ENCODE peak calls at places on chromosomes 3 and 15, in eight cellular contexts. L is endothelial cell of umbilical vein, K is uterus, I is HFFc6, Q is tibial artery, U is AG09309, A is bronchial epithelial cell, D is AG04450. M is an unnamed sample.

GRCh38 chr3:108406063-108406660 is 104.2 kb downstream of the MYH15 start:
- DNase-seq in L (no peak), K (no peak), I (no peak), Q (no peak), U (no peak), A (no peak), D (no peak), M (no peak)

GRCh38 chr3:101119535-101119934 is 126.3 kb upstream of the ABI3BP start:
- DNase-seq in L (no peak), K (no peak), I (peak), Q (no peak), U (peak), A (peak), D (peak), M (peak)

GRCh38 chr3:123449092-123449985 is 449 bp upstream of the ADCY5 start:
- DNase-seq in L (peak), K (peak), I (no peak), Q (peak), U (no peak), A (no peak), D (no peak), M (no peak)

GRCh38 chr3:141963301-141963700 is 86.9 kb downstream of the ATP1B3 start:
- DNase-seq in L (no peak), K (no peak), I (peak), Q (no peak), U (no peak), A (no peak), D (no peak), M (no peak)

GRCh38 chr3:146093928-146094327 is 67.1 kb downstream of the PLOD2 start:
- DNase-seq in L (peak), K (peak), I (no peak), Q (no peak), U (no peak), A (no peak), D (no peak), M (no peak)

GRCh38 chr3:51384145-51384729 is 854 bp upstream of the MANF start:
- DNase-seq in L (peak), K (peak), I (no peak), Q (no peak), U (no peak), A (no peak), D (no peak), M (no peak)

GRCh38 chr3:77686560-77686959 is 646.7 kb downstream of the ROBO2 start:
- DNase-seq in L (no peak), K (no peak), I (no peak), Q (no peak), U (no peak), A (no peak), D (no peak), M (no peak)

GRCh38 chr3:60573494-60573893 is 677.8 kb downstream of the FHIT start:
- DNase-seq in L (no peak), K (no peak), I (peak), Q (no peak), U (no peak), A (peak), D (peak), M (no peak)

GRCh38 chr3:81339040-81339845 is 422.2 kb downstream of the GBE1 start:
- DNase-seq in L (peak), K (no peak), I (no peak), Q (no peak), U (no peak), A (peak), D (no peak), M (no peak)

DNA sequence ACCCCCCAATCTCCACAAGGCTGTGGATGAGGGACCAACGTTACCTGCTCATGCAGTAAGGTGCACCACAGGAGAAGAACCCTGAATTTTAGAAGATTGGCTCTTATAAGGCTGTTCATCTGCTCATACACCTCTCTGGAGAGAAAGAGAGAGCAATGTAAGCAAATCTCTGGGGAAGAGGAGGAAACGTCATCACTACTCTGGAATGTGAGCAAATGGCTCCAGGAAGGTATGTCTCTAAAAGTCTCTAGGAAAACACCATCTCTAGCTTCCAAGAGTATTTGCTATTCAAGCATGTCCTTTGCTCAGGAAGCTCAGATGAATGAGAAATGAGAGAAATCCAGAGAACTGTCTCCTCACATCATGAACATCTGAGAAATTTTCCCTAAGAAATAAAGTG is 235.4 kb downstream of the TBL1XR1 start:
- DNase-seq in L (peak), K (no peak), I (no peak), Q (no peak), U (no peak), A (peak), D (no peak), M (no peak)
- TF ChIP-seq CTCF in L (no peak), K (no peak), I (no peak), Q (no peak), U (no peak), A (no peak), D (no peak), M (no peak)

GRCh38 chr15:27912283-27912682 is 186.8 kb downstream of the OCA2 start:
- DNase-seq in L (no peak), K (no peak), I (no peak), Q (no peak), U (no peak), A (no peak), D (no peak), M (no peak)
- TF ChIP-seq CTCF in L (no peak), K (no peak), I (peak), Q (no peak), U (no peak), A (no peak), D (no peak), M (no peak)

GRCh38 chr3:48472923-48473616 is 26.5 kb downstream of the ATRIP start:
- DNase-seq in L (peak), K (peak), I (peak), Q (peak), U (peak), A (peak), D (peak), M (peak)
- TF ChIP-seq CTCF in L (peak), K (peak), I (peak), Q (peak), U (peak), A (peak), D (peak), M (peak)

GRCh38 chr15:74787251-74788041 is 5.6 kb downstream of the CSK start:
- DNase-seq in L (no peak), K (no peak), I (no peak), Q (peak), U (no peak), A (peak), D (peak), M (no peak)

GRCh38 chr15:74786659-74787165 is 4.8 kb downstream of the CSK start:
- DNase-seq in L (no peak), K (no peak), I (no peak), Q (no peak), U (no peak), A (no peak), D (no peak), M (no peak)

GRCh38 chr15:74788716-74789151 is 6.9 kb downstream of the CSK start:
- DNase-seq in L (no peak), K (no peak), I (no peak), Q (no peak), U (no peak), A (no peak), D (no peak), M (no peak)

GRCh38 chr15:74789171-74789627 is 7.3 kb downstream of the CSK start:
- DNase-seq in L (no peak), K (no peak), I (no peak), Q (no peak), U (no peak), A (no peak), D (no peak), M (no peak)

GRCh38 chr15:74788042-74788715 is 6.3 kb downstream of the CSK start:
- DNase-seq in L (no peak), K (no peak), I (no peak), Q (no peak), U (no peak), A (no peak), D (no peak), M (no peak)
- TF ChIP-seq CTCF in L (no peak), K (no peak), I (no peak), Q (no peak), U (no peak), A (no peak), D (no peak), M (no peak)

GRCh38 chr15:68314563-68314962 is 37.0 kb downstream of the FEM1B start:
- DNase-seq in L (no peak), K (peak), I (no peak), Q (peak), U (no peak), A (no peak), D (no peak), M (no peak)

GRCh38 chr15:68315495-68316007 is 38.0 kb downstream of the FEM1B start:
- DNase-seq in L (peak), K (peak), I (no peak), Q (peak), U (no peak), A (no peak), D (no peak), M (no peak)

GRCh38 chr15:68317281-68318007 is 39.9 kb downstream of the FEM1B start:
- DNase-seq in L (no peak), K (peak), I (no peak), Q (peak), U (no peak), A (no peak), D (no peak), M (no peak)

GRCh38 chr15:68315035-68315434 is 37.5 kb downstream of the FEM1B start:
- DNase-seq in L (no peak), K (no peak), I (no peak), Q (no peak), U (no peak), A (no peak), D (no peak), M (no peak)

DNA sequence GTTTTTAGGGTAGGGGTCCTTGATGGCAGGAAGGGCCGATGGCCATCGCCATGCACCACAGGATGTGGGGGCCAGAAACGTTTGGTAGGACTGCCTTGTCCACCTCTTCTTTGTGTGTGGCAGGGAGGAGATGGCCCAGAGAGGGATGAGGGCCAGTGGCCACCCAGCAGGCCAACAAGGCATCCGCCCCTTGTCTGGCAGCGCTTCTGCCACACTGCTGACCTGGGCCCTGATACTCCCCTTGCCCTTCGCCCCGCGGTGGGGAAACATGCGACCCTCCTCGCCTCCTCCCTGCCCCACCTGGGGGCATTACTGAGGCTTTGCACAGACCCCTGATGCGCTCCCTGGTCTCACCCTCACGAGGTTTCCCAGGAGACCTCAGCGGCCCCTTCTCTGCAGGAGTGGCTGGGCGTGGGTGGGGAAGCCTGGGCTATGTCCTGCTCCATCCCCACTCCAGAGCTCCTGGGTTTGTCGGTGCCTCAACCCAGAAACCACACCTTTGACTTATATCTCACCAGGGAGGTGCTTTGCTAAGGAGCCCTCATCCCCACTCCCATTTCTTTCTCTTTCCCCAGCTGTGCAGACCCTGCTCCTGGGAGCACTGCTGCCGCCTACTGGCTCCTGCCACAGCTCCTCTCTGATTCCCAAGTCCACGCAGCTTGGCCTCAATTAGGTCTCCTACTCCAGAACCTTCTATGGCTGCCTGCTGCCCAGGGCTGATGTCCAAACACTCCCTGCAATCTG is 38.7 kb downstream of the FEM1B start:
- DNase-seq in L (peak), K (peak), I (no peak), Q (peak), U (no peak), A (no peak), D (no peak), M (no peak)
- TF ChIP-seq CTCF in L (peak), K (no peak), I (peak), Q (no peak), U (no peak), A (peak), D (peak), M (peak)

GRCh38 chr3:147361671-147362420 is 44.5 kb downstream of the ZIC4 start:
- DNase-seq in L (no peak), K (no peak), I (no peak), Q (no peak), U (no peak), A (peak), D (no peak), M (no peak)
- TF ChIP-seq CTCF in L (peak), K (no peak), I (peak), Q (no peak), U (peak), A (peak), D (peak), M (peak)

GRCh38 chr15:33735637-33736247 is 232.6 kb upstream of the CHRM5 start:
- DNase-seq in L (peak), K (no peak), I (no peak), Q (no peak), U (no peak), A (peak), D (no peak), M (no peak)

GRCh38 chr15:33735143-33735542 is 233.2 kb upstream of the CHRM5 start:
- DNase-seq in L (no peak), K (no peak), I (no peak), Q (no peak), U (no peak), A (no peak), D (no peak), M (no peak)

GRCh38 chr15:33742286-33742685 is 226.0 kb upstream of the CHRM5 start:
- DNase-seq in L (no peak), K (no peak), I (no peak), Q (no peak), U (no peak), A (no peak), D (no peak), M (no peak)

GRCh38 chr15:33738941-33739664 is 229.2 kb upstream of the CHRM5 start:
- DNase-seq in L (no peak), K (no peak), I (no peak), Q (no peak), U (no peak), A (no peak), D (no peak), M (no peak)

DNA sequence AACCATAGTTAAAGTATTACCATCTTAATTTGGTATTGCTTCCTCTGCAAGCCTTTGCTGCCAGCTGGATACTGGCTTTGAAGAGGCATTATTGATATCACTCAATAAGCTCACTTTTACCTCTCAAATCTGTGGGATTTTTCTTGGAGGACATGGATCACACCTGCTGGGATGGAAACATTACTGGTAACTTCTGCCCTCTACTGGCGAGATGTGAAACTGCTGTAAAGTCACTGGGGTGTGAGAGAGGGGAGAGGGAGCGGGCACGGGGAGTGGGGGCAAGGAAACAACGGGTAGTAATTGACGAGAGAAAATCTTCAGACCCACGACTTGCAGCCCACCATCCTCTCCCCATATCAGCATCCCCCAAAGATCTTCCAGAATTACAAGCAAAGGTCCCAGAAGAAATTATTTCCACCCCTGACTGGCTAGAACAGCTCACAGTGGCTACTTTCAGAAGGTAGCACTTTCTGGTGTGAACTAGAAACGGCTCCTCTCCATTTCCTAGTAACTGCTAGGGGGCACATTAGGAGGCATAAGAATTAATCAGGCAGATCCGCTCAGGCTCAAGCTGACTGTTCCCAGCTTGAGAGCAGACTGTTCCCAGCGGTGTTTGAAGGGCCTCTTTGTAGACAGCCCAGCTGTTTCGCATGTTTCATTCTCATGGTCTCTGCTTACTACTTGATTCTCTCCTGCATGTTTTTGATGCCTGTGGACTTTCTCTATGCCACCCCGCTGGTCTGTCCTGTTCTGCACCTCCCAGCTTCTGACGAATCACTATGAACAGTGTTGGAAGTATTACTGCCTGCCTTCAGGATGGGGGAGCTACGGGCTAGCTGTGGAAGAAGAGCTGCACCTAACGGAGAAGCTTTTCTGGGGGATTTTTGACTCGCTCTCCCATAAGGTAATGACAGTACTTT is 230.3 kb upstream of the CHRM5 start:
- DNase-seq in L (peak), K (no peak), I (peak), Q (no peak), U (no peak), A (peak), D (no peak), M (no peak)
- TF ChIP-seq CTCF in L (peak), K (peak), I (peak), Q (peak), U (peak), A (peak), D (peak), M (peak)

GRCh38 chr15:78574944-78575343 is 9.6 kb downstream of the CHRNA5 start:
- DNase-seq in L (no peak), K (no peak), I (no peak), Q (no peak), U (no peak), A (no peak), D (no peak), M (no peak)

GRCh38 chr15:78567541-78567940 is 2.2 kb downstream of the CHRNA5 start:
- DNase-seq in L (no peak), K (no peak), I (no peak), Q (no peak), U (no peak), A (no peak), D (no peak), M (no peak)

GRCh38 chr15:78570710-78571109 is 5.4 kb downstream of the CHRNA5 start:
- DNase-seq in L (no peak), K (no peak), I (no peak), Q (no peak), U (no peak), A (no peak), D (no peak), M (no peak)

GRCh38 chr15:78565951-78566774 is 843 bp downstream of the CHRNA5 start:
- DNase-seq in L (peak), K (no peak), I (peak), Q (no peak), U (no peak), A (peak), D (no peak), M (no peak)

GRCh38 chr15:78571382-78571781 is 6.1 kb downstream of the CHRNA5 start:
- DNase-seq in L (no peak), K (no peak), I (no peak), Q (no peak), U (no peak), A (no peak), D (no peak), M (no peak)
- TF ChIP-seq CTCF in L (no peak), K (no peak), I (no peak), Q (no peak), U (no peak), A (no peak), D (no peak), M (no peak)